ENCODE peak calls at places on chromosomes 5 and 9, in ten cellular contexts. One of them, this sample, is unnamed.

GRCh38 chr5:176658007-176658599 is 10.8 kb downstream of the TSPAN17 start:
- DNase-seq in cardiac muscle cell: peak; percentile 79
- DNase-seq in A549: peak; percentile 78
- DNase-seq in sigmoid colon: peak; percentile 82
- DNase-seq in coronary artery: no peak
- DNase-seq in mesendoderm: peak; percentile 88
- DNase-seq in tibial artery: peak; percentile 74
- DNase-seq in adrenal gland: peak; percentile 82
- DNase-seq in CD8-positive, alpha-beta memory T cell: peak; percentile 41
- DNase-seq in testis: peak; percentile 82
- DNase-seq in this sample: peak; percentile 73

GRCh38 chr9:89844535-89844934 is 239.7 kb downstream of the GADD45G start:
- DNase-seq in mesendoderm: no peak
- DNase-seq in cardiac muscle cell: no peak
- DNase-seq in adrenal gland: no peak
- DNase-seq in A549: no peak
- DNase-seq in coronary artery: no peak
- DNase-seq in testis: no peak
- DNase-seq in tibial artery: no peak
- DNase-seq in CD8-positive, alpha-beta memory T cell: no peak
- DNase-seq in sigmoid colon: no peak
- DNase-seq in this sample: peak; percentile 9

GRCh38 chr9:133823189-133824105 is 85.3 kb upstream of the SARDH start:
- DNase-seq in adrenal gland: no peak
- DNase-seq in testis: no peak
- DNase-seq in A549: no peak
- DNase-seq in CD8-positive, alpha-beta memory T cell: no peak
- DNase-seq in sigmoid colon: no peak
- DNase-seq in coronary artery: no peak
- DNase-seq in mesendoderm: no peak
- DNase-seq in cardiac muscle cell: no peak
- DNase-seq in tibial artery: no peak
- DNase-seq in this sample: no peak

GRCh38 chr5:92421937-92422336 is 1038.8 kb upstream of the ARRDC3 start:
- DNase-seq in testis: no peak
- DNase-seq in adrenal gland: no peak
- DNase-seq in A549: no peak
- DNase-seq in tibial artery: no peak
- DNase-seq in cardiac muscle cell: no peak
- DNase-seq in mesendoderm: peak; percentile 47
- DNase-seq in CD8-positive, alpha-beta memory T cell: no peak
- DNase-seq in sigmoid colon: no peak
- DNase-seq in coronary artery: no peak
- DNase-seq in this sample: no peak

GRCh38 chr5:1262381-1262780 is 32.5 kb downstream of the TERT start:
- DNase-seq in adrenal gland: no peak
- DNase-seq in sigmoid colon: no peak
- DNase-seq in tibial artery: no peak
- DNase-seq in coronary artery: no peak
- DNase-seq in cardiac muscle cell: peak; percentile 8
- DNase-seq in testis: no peak
- DNase-seq in A549: no peak
- DNase-seq in CD8-positive, alpha-beta memory T cell: no peak
- DNase-seq in mesendoderm: peak; percentile 56
- DNase-seq in this sample: no peak

GRCh38 chr9:6715755-6716643 is 41.8 kb upstream of the KDM4C start:
- DNase-seq in mesendoderm: no peak
- DNase-seq in testis: peak; percentile 84
- DNase-seq in adrenal gland: peak; percentile 61
- DNase-seq in CD8-positive, alpha-beta memory T cell: peak; percentile 57
- DNase-seq in cardiac muscle cell: peak; percentile 63
- DNase-seq in tibial artery: peak; percentile 69
- DNase-seq in coronary artery: no peak
- DNase-seq in A549: peak; percentile 70
- DNase-seq in sigmoid colon: peak; percentile 67
- DNase-seq in this sample: peak; percentile 90

GRCh38 chr5:117182104-117182503 is 607.5 kb upstream of the SEMA6A start:
- DNase-seq in tibial artery: no peak
- DNase-seq in sigmoid colon: no peak
- DNase-seq in mesendoderm: no peak
- DNase-seq in adrenal gland: no peak
- DNase-seq in CD8-positive, alpha-beta memory T cell: no peak
- DNase-seq in coronary artery: no peak
- DNase-seq in testis: no peak
- DNase-seq in A549: no peak
- DNase-seq in cardiac muscle cell: no peak
- DNase-seq in this sample: no peak

GRCh38 chr5:27815061-27815460 is 776.7 kb upstream of the CDH9 start:
- DNase-seq in adrenal gland: no peak
- DNase-seq in sigmoid colon: no peak
- DNase-seq in cardiac muscle cell: no peak
- DNase-seq in testis: no peak
- DNase-seq in mesendoderm: no peak
- DNase-seq in CD8-positive, alpha-beta memory T cell: no peak
- DNase-seq in tibial artery: no peak
- DNase-seq in A549: no peak
- DNase-seq in coronary artery: no peak
- DNase-seq in this sample: no peak

GRCh38 chr5:44942524-44943001 is 133.8 kb downstream of the MRPS30 start:
- DNase-seq in adrenal gland: no peak
- DNase-seq in CD8-positive, alpha-beta memory T cell: no peak
- DNase-seq in sigmoid colon: no peak
- DNase-seq in testis: no peak
- DNase-seq in coronary artery: no peak
- DNase-seq in cardiac muscle cell: no peak
- DNase-seq in A549: no peak
- DNase-seq in tibial artery: no peak
- DNase-seq in mesendoderm: peak; percentile 18
- DNase-seq in this sample: no peak

GRCh38 chr9:93480262-93480661 is 26.9 kb upstream of the FAM120AOS start:
- DNase-seq in CD8-positive, alpha-beta memory T cell: no peak
- DNase-seq in sigmoid colon: no peak
- DNase-seq in mesendoderm: peak; percentile 31
- DNase-seq in adrenal gland: no peak
- DNase-seq in A549: no peak
- DNase-seq in tibial artery: no peak
- DNase-seq in cardiac muscle cell: no peak
- DNase-seq in coronary artery: no peak
- DNase-seq in testis: no peak
- DNase-seq in this sample: no peak

GRCh38 chr5:21236896-21237830 is 1249.2 kb upstream of the CDH18 start:
- DNase-seq in testis: no peak
- DNase-seq in cardiac muscle cell: peak; percentile 57
- DNase-seq in sigmoid colon: no peak
- DNase-seq in adrenal gland: no peak
- DNase-seq in mesendoderm: no peak
- DNase-seq in CD8-positive, alpha-beta memory T cell: no peak
- DNase-seq in tibial artery: no peak
- DNase-seq in A549: no peak
- DNase-seq in coronary artery: no peak
- DNase-seq in this sample: no peak

GRCh38 chr5:95081500-95082355 is 203.2 kb downstream of the MCTP1 start:
- DNase-seq in tibial artery: no peak
- DNase-seq in mesendoderm: peak; percentile 50
- DNase-seq in adrenal gland: peak; percentile 36
- DNase-seq in cardiac muscle cell: peak; percentile 87
- DNase-seq in CD8-positive, alpha-beta memory T cell: peak; percentile 6
- DNase-seq in testis: peak; percentile 32
- DNase-seq in coronary artery: no peak
- DNase-seq in A549: peak; percentile 55
- DNase-seq in sigmoid colon: peak; percentile 66
- DNase-seq in this sample: no peak

GRCh38 chr5:95078868-95079267 is 206.0 kb downstream of the MCTP1 start:
- DNase-seq in testis: no peak
- DNase-seq in adrenal gland: no peak
- DNase-seq in sigmoid colon: no peak
- DNase-seq in coronary artery: no peak
- DNase-seq in tibial artery: no peak
- DNase-seq in mesendoderm: no peak
- DNase-seq in A549: no peak
- DNase-seq in cardiac muscle cell: no peak
- DNase-seq in CD8-positive, alpha-beta memory T cell: no peak
- DNase-seq in this sample: no peak

GRCh38 chr5:95080026-95080425 is 204.9 kb downstream of the MCTP1 start:
- DNase-seq in testis: no peak
- DNase-seq in coronary artery: no peak
- DNase-seq in CD8-positive, alpha-beta memory T cell: no peak
- DNase-seq in adrenal gland: no peak
- DNase-seq in tibial artery: no peak
- DNase-seq in cardiac muscle cell: peak; percentile 3
- DNase-seq in mesendoderm: no peak
- DNase-seq in A549: no peak
- DNase-seq in sigmoid colon: no peak
- DNase-seq in this sample: no peak

GRCh38 chr5:95083606-95084005 is 201.3 kb downstream of the MCTP1 start:
- DNase-seq in coronary artery: no peak
- DNase-seq in mesendoderm: no peak
- DNase-seq in testis: no peak
- DNase-seq in cardiac muscle cell: no peak
- DNase-seq in A549: no peak
- DNase-seq in adrenal gland: no peak
- DNase-seq in tibial artery: no peak
- DNase-seq in sigmoid colon: no peak
- DNase-seq in CD8-positive, alpha-beta memory T cell: no peak
- DNase-seq in this sample: no peak

GRCh38 chr5:95080456-95080855 is 204.4 kb downstream of the MCTP1 start:
- DNase-seq in CD8-positive, alpha-beta memory T cell: no peak
- DNase-seq in adrenal gland: no peak
- DNase-seq in A549: no peak
- DNase-seq in tibial artery: no peak
- DNase-seq in cardiac muscle cell: no peak
- DNase-seq in sigmoid colon: no peak
- DNase-seq in mesendoderm: no peak
- DNase-seq in coronary artery: no peak
- DNase-seq in testis: no peak
- DNase-seq in this sample: no peak
- H3K27ac ChIP-seq in CD8-positive, alpha-beta memory T cell: no peak overlapping the region
- H3K27ac ChIP-seq in adrenal gland: no peak overlapping the region
- H3K27ac ChIP-seq in A549: peak overlapping the region; percentile 74
- H3K27ac ChIP-seq in tibial artery: no peak overlapping the region
- H3K27ac ChIP-seq in cardiac muscle cell: no peak overlapping the region
- H3K27ac ChIP-seq in sigmoid colon: no peak overlapping the region
- H3K27ac ChIP-seq in mesendoderm: no peak overlapping the region
- H3K27ac ChIP-seq in coronary artery: peak overlapping the region; percentile 26
- H3K27ac ChIP-seq in testis: no peak overlapping the region
- H3K27ac ChIP-seq in this sample: no peak overlapping the region

GRCh38 chr5:54520438-54520846 is 2.9 kb downstream of the SNX18 start:
- DNase-seq in mesendoderm: peak; percentile 69
- DNase-seq in sigmoid colon: no peak
- DNase-seq in adrenal gland: peak; percentile 35
- DNase-seq in tibial artery: peak; percentile 72
- DNase-seq in A549: no peak
- DNase-seq in cardiac muscle cell: peak; percentile 58
- DNase-seq in CD8-positive, alpha-beta memory T cell: no peak
- DNase-seq in testis: peak; percentile 60
- DNase-seq in coronary artery: no peak
- DNase-seq in this sample: peak; percentile 43
- H3K4me3 ChIP-seq in mesendoderm: peak overlapping the region; percentile 31
- H3K4me3 ChIP-seq in sigmoid colon: peak overlapping the region; percentile 84
- H3K4me3 ChIP-seq in adrenal gland: no peak overlapping the region
- H3K4me3 ChIP-seq in tibial artery: peak overlapping the region; percentile 86
- H3K4me3 ChIP-seq in A549: no peak overlapping the region
- H3K4me3 ChIP-seq in cardiac muscle cell: peak overlapping the region; percentile 86
- H3K4me3 ChIP-seq in CD8-positive, alpha-beta memory T cell: peak overlapping the region; percentile 68
- H3K4me3 ChIP-seq in testis: peak overlapping the region; percentile 98
- H3K4me3 ChIP-seq in coronary artery: peak overlapping the region; percentile 97
- H3K4me3 ChIP-seq in this sample: no peak overlapping the region

GRCh38 chr9:136085815-136086212 is 9.3 kb downstream of the NACC2 start:
- DNase-seq in cardiac muscle cell: no peak
- DNase-seq in A549: no peak
- DNase-seq in mesendoderm: no peak
- DNase-seq in testis: peak; percentile 62
- DNase-seq in CD8-positive, alpha-beta memory T cell: no peak
- DNase-seq in tibial artery: peak; percentile 93
- DNase-seq in adrenal gland: peak; percentile 87
- DNase-seq in coronary artery: peak; percentile 88
- DNase-seq in sigmoid colon: peak; percentile 93
- DNase-seq in this sample: peak; percentile 61
- H3K27ac ChIP-seq in cardiac muscle cell: no peak overlapping the region
- H3K27ac ChIP-seq in A549: peak overlapping the region; percentile 16
- H3K27ac ChIP-seq in mesendoderm: no peak overlapping the region
- H3K27ac ChIP-seq in testis: no peak overlapping the region
- H3K27ac ChIP-seq in CD8-positive, alpha-beta memory T cell: no peak overlapping the region
- H3K27ac ChIP-seq in tibial artery: peak overlapping the region; percentile 96
- H3K27ac ChIP-seq in adrenal gland: no peak overlapping the region
- H3K27ac ChIP-seq in coronary artery: peak overlapping the region; percentile 91
- H3K27ac ChIP-seq in sigmoid colon: peak overlapping the region; percentile 98
- H3K27ac ChIP-seq in this sample: no peak overlapping the region

GRCh38 chr9:33022303-33022702 is 2.8 kb upstream of the DNAJA1 start:
- DNase-seq in tibial artery: no peak
- DNase-seq in testis: no peak
- DNase-seq in cardiac muscle cell: no peak
- DNase-seq in A549: no peak
- DNase-seq in sigmoid colon: no peak
- DNase-seq in mesendoderm: no peak
- DNase-seq in adrenal gland: no peak
- DNase-seq in coronary artery: no peak
- DNase-seq in CD8-positive, alpha-beta memory T cell: no peak
- DNase-seq in this sample: no peak

GRCh38 chr9:33024126-33024965 is 727 bp upstream of the DNAJA1 start:
- DNase-seq in cardiac muscle cell: peak; percentile 42
- DNase-seq in adrenal gland: peak; percentile 51
- DNase-seq in coronary artery: no peak
- DNase-seq in testis: peak; percentile 60
- DNase-seq in CD8-positive, alpha-beta memory T cell: no peak
- DNase-seq in A549: no peak
- DNase-seq in mesendoderm: peak; percentile 11
- DNase-seq in tibial artery: no peak
- DNase-seq in sigmoid colon: peak; percentile 67
- DNase-seq in this sample: peak; percentile 17

GRCh38 chr9:33024966-33025571 is at the start of gene DNAJA1:
- DNase-seq in sigmoid colon: peak; percentile 97
- DNase-seq in testis: peak; percentile 96
- DNase-seq in coronary artery: peak; percentile 97
- DNase-seq in mesendoderm: peak; percentile 96
- DNase-seq in cardiac muscle cell: peak; percentile 97
- DNase-seq in CD8-positive, alpha-beta memory T cell: peak; percentile 96
- DNase-seq in adrenal gland: peak; percentile 95
- DNase-seq in tibial artery: peak; percentile 96
- DNase-seq in A549: peak; percentile 79
- DNase-seq in this sample: peak; percentile 95

GRCh38 chr9:33022755-33023154 is 2.3 kb upstream of the DNAJA1 start:
- DNase-seq in tibial artery: no peak
- DNase-seq in testis: no peak
- DNase-seq in sigmoid colon: no peak
- DNase-seq in A549: no peak
- DNase-seq in CD8-positive, alpha-beta memory T cell: no peak
- DNase-seq in adrenal gland: peak; percentile 25
- DNase-seq in cardiac muscle cell: no peak
- DNase-seq in mesendoderm: no peak
- DNase-seq in coronary artery: no peak
- DNase-seq in this sample: no peak

DNA sequence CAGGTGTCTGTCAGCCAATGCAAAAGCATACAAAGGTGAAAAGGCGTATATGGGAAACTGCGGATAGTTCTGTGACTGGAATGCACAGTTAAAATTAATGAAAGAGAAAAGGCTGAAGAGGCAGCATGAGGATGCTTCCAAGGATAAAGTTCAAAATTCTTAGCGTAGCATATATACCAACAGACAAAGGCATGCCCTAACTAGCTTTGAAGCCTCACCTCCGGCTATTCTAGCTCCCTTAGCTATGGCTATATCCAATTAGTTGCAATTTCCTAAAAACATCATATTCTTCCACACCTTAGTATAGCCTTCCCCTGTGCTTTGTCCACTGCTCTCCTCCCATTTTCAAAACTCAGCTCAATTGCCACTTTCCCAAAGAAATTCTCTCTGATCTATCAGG is 1.4 kb upstream of the DNAJA1 start:
- DNase-seq in adrenal gland: no peak
- DNase-seq in cardiac muscle cell: no peak
- DNase-seq in A549: no peak
- DNase-seq in tibial artery: no peak
- DNase-seq in CD8-positive, alpha-beta memory T cell: no peak
- DNase-seq in sigmoid colon: no peak
- DNase-seq in mesendoderm: no peak
- DNase-seq in coronary artery: no peak
- DNase-seq in testis: no peak
- DNase-seq in this sample: no peak
- H3K4me3 ChIP-seq in adrenal gland: no peak overlapping the region
- H3K4me3 ChIP-seq in cardiac muscle cell: peak overlapping the region; percentile 84
- H3K4me3 ChIP-seq in A549: peak overlapping the region; percentile 98
- H3K4me3 ChIP-seq in tibial artery: no peak overlapping the region
- H3K4me3 ChIP-seq in CD8-positive, alpha-beta memory T cell: no peak overlapping the region
- H3K4me3 ChIP-seq in sigmoid colon: no peak overlapping the region
- H3K4me3 ChIP-seq in mesendoderm: no peak overlapping the region
- H3K4me3 ChIP-seq in coronary artery: peak overlapping the region; percentile 87
- H3K4me3 ChIP-seq in testis: peak overlapping the region; percentile 100
- H3K4me3 ChIP-seq in this sample: no peak overlapping the region

This sample was measured in small intestine.